ENCODE peak calls at places on chromosome 10, in seven cellular contexts. J is bronchial epithelial cell, E is body of pancreas, G is foreskin fibroblast, P is heart right ventricle, F is fibroblast of the aortic adventitia, B is H9. H is an unnamed sample.

GRCh38 chr10:361203-362135 is 226.2 kb downstream of the ZMYND11 start:
- DNase-seq in P (no peak), G (no peak), B (no peak), J (no peak), E (no peak), F (no peak), H (no peak)

GRCh38 chr10:126585249-126585986 is 85.1 kb downstream of the C10orf90 start:
- DNase-seq in E (no peak), B (no peak), J (no peak), F (no peak), G (no peak), P (no peak), H (no peak)

GRCh38 chr10:69241575-69241974 is 21.4 kb downstream of the HKDC1 start:
- DNase-seq in P (no peak), G (peak; percentile 30), B (no peak), F (peak; percentile 56), J (no peak), E (no peak), H (no peak)

GRCh38 chr10:44310762-44311562 is 73.9 kb downstream of the CXCL12 start:
- DNase-seq in P (peak; percentile 91), F (peak; percentile 76), G (peak; percentile 82), J (no peak), B (peak; percentile 93), E (peak; percentile 92), H (peak; percentile 92)

GRCh38 chr10:36597921-36598320 is 527.5 kb upstream of the ANKRD30A start:
- DNase-seq in E (no peak), F (no peak), B (no peak), G (no peak), P (no peak), J (no peak), H (no peak)

GRCh38 chr10:114300036-114300645 is 61.1 kb downstream of the VWA2 start:
- DNase-seq in E (no peak), F (no peak), G (no peak), B (no peak), P (no peak), J (no peak), H (no peak)

GRCh38 chr10:132912685-132913558 is 29.4 kb downstream of the CFAP46 start:
- DNase-seq in F (no peak), E (no peak), J (no peak), P (no peak), B (peak; percentile 94), G (no peak), H (no peak)

GRCh38 chr10:126908729-126909526 is 3.7 kb downstream of the DOCK1 start:
- DNase-seq in J (no peak), G (peak; percentile 19), E (no peak), F (peak; percentile 52), B (no peak), P (no peak), H (no peak)

GRCh38 chr10:91410638-91411367 is 659 bp downstream of the HECTD2 start:
- DNase-seq in J (peak; percentile 8), B (no peak), F (peak; percentile 37), E (no peak), P (no peak), G (peak; percentile 47), H (no peak)

GRCh38 chr10:29554660-29555059 is 80.1 kb downstream of the SVIL start:
- DNase-seq in P (no peak), J (no peak), E (no peak), F (no peak), G (peak; percentile 26), B (no peak), H (no peak)

GRCh38 chr10:5538446-5538845 is 13.7 kb downstream of the CALML3 start:
- DNase-seq in E (no peak), B (no peak), F (peak; percentile 70), J (peak; percentile 80), P (no peak), G (peak; percentile 70), H (no peak)

GRCh38 chr10:4003348-4003973 is 218.5 kb upstream of the KLF6 start:
- DNase-seq in J (no peak), F (no peak), E (no peak), G (no peak), P (no peak), B (no peak), H (no peak)

GRCh38 chr10:4006051-4006450 is 221.0 kb upstream of the KLF6 start:
- DNase-seq in F (no peak), B (no peak), P (no peak), J (no peak), E (no peak), G (no peak), H (no peak)

GRCh38 chr10:4004990-4005389 is 220.0 kb upstream of the KLF6 start:
- DNase-seq in J (no peak), P (no peak), G (no peak), F (no peak), E (no peak), B (no peak), H (no peak)

GRCh38 chr10:4006848-4007247 is 221.8 kb upstream of the KLF6 start:
- DNase-seq in F (peak; percentile 85), P (no peak), E (no peak), J (no peak), G (no peak), B (no peak), H (no peak)

GRCh38 chr10:4004144-4004543 is 219.1 kb upstream of the KLF6 start:
- DNase-seq in E (no peak), P (no peak), J (no peak), B (no peak), G (no peak), F (no peak), H (no peak)
- TF ChIP-seq CTCF in E (no peak), P (no peak), J (no peak), B (no peak), G (no peak), F (no peak), H (no peak)

GRCh38 chr10:123582084-123582989 is 83.8 kb upstream of the GPR26 start:
- DNase-seq in P (peak; percentile 73), B (peak; percentile 88), J (peak; percentile 56), G (peak; percentile 77), F (peak; percentile 78), E (peak; percentile 75), H (peak; percentile 84)

GRCh38 chr10:123584419-123584775 is 81.8 kb upstream of the GPR26 start:
- DNase-seq in J (no peak), B (peak; percentile 62), E (no peak), F (no peak), P (no peak), G (no peak), H (no peak)

GRCh38 chr10:123585477-123586445 is 80.4 kb upstream of the GPR26 start:
- DNase-seq in G (no peak), B (peak; percentile 45), E (no peak), J (no peak), F (no peak), P (no peak), H (no peak)

GRCh38 chr10:123581656-123582055 is 84.5 kb upstream of the GPR26 start:
- DNase-seq in F (no peak), G (no peak), J (no peak), B (no peak), P (no peak), E (no peak), H (no peak)

DNA sequence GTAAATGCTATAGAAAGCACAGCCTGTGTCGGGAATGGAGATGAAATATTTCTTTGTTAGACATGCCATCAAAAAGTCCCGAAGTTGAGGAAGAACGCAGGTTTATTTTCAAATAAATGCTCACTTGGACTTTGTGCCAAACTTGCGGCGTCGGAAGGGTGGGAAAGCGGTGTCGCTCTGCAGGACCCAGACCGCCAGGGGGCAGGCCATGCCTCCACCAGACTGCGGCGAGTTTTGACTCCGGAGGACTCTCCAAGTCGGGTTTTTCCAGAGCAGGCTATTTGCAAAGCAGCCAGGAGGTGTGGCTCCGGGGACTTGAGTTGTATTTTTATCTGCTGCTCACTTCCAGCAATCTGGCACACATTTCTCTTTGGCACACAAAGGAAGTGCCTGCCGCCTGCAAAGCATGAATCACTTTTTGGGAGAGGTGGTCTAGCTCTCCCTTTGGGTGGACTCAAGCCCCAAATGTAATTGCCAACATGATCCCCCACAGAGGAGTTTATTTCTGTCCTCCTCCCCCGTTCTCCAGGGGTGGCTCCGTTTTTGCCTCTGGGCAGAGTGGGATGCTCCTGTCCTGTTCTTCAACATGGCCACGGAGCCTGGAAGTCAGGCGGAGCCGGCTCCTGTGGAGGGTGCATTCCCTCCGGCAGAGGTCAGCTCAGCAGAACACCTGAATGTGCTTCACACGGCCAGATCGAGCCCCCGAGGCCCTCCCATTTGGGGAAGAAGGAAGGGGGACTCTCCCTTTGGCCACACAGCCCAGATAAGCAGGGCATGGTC is 82.3 kb upstream of the GPR26 start:
- DNase-seq in B (peak; percentile 88), E (peak; percentile 74), P (peak; percentile 79), J (peak; percentile 50), G (peak; percentile 69), F (peak; percentile 94), H (peak; percentile 84)
- TF ChIP-seq CTCF in B (peak; percentile 94), E (peak; percentile 57), P (peak; percentile 60), J (peak; percentile 87), G (peak; percentile 87), F (peak; percentile 97), H (peak; percentile 94)

DNA sequence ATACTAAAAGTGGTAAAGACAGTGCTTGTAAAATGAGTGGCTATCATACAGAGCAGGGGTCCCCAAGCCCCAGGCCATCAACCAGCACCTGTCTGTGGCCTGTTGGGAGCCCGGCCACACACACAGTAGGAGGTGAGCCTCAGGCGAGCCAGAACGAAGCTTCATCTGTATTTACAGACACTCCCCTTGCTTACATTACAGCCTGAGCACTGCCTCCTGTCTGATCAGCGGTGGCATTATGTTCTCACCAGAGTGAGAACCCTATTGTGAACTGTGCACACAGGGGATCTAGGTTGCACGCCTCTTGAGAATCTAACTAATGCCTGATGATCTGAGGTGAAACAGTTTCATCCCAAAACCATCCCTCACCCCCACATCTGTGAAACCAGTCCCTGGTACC is 58.7 kb downstream of the ITGA8 start:
- DNase-seq in E (no peak), G (peak; percentile 2), F (no peak), B (peak; percentile 53), J (no peak), P (no peak), H (no peak)
- TF ChIP-seq CTCF in E (no peak), G (no peak), F (no peak), B (peak; percentile 53), J (no peak), P (no peak), H (no peak)

GRCh38 chr10:106614293-106614692 is 550.2 kb downstream of the SORCS1 start:
- DNase-seq in F (no peak), E (no peak), B (no peak), P (no peak), G (no peak), J (peak; percentile 45), H (no peak)

GRCh38 chr10:106618611-106619010 is 545.9 kb downstream of the SORCS1 start:
- DNase-seq in F (no peak), B (no peak), G (no peak), E (no peak), J (no peak), P (no peak), H (no peak)

GRCh38 chr10:106619353-106619752 is 545.2 kb downstream of the SORCS1 start:
- DNase-seq in F (no peak), B (no peak), J (no peak), E (no peak), P (no peak), G (no peak), H (no peak)

GRCh38 chr10:106612381-106612780 is 552.1 kb downstream of the SORCS1 start:
- DNase-seq in B (no peak), J (no peak), P (no peak), G (no peak), F (no peak), E (no peak), H (no peak)

DNA sequence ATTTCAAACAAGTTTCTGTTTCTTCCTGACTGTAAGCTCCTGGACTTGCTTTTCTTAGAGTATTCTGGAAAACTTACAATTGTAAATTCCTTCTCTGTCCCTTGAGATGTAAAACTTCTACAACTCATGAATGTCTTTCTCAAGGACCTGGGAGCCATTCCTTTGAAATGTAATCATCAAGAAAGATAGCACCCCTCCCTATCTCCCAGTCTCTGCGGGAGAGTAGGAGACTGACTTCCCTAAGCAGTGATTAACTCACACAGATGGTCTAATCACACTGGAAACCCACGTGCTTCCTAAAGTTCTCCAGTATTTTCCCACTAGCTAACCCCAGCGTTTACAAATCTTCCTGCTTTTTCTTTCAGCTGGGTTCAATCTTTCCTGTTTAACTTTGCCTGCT is 549.4 kb downstream of the SORCS1 start:
- DNase-seq in E (no peak), J (no peak), B (no peak), G (peak; percentile 65), P (no peak), F (peak; percentile 62), H (no peak)
- TF ChIP-seq CTCF in E (no peak), J (no peak), B (no peak), G (no peak), P (no peak), F (no peak), H (no peak)